ENCODE peak calls at places on chromosomes 5 and 9, in six cellular contexts. One of them, this sample, is unnamed.

GRCh38 chr9:135410831-135411473 is 68.6 kb upstream of the PPP1R26 start:
- DNase-seq in putamen: no peak
- DNase-seq in lung: no peak
- DNase-seq in SK-MEL-5: no peak
- DNase-seq in stimulated activated CD4-positive, alpha-beta T cell treated with anti-CD3 and anti-CD28 coated beads, Interleukin-12 subunit alpha, Interleukin-12 subunit beta, amount 100 ng/mL, for 24 hours: no peak
- DNase-seq in AG08396: no peak
- DNase-seq in this sample: no peak

GRCh38 chr9:107751522-107752235 is 262.1 kb upstream of the KLF4 start:
- DNase-seq in lung: no peak
- DNase-seq in SK-MEL-5: no peak
- DNase-seq in putamen: no peak
- DNase-seq in stimulated activated CD4-positive, alpha-beta T cell treated with anti-CD3 and anti-CD28 coated beads, Interleukin-12 subunit alpha, Interleukin-12 subunit beta, amount 100 ng/mL, for 24 hours: no peak
- DNase-seq in AG08396: peak
- DNase-seq in this sample: peak

GRCh38 chr9:86997961-86998360 is 50.7 kb upstream of the GAS1 start:
- DNase-seq in lung: no peak
- DNase-seq in AG08396: no peak
- DNase-seq in SK-MEL-5: no peak
- DNase-seq in putamen: no peak
- DNase-seq in stimulated activated CD4-positive, alpha-beta T cell treated with anti-CD3 and anti-CD28 coated beads, Interleukin-12 subunit alpha, Interleukin-12 subunit beta, amount 100 ng/mL, for 24 hours: no peak
- DNase-seq in this sample: no peak

GRCh38 chr9:128412120-128412790 is 8.4 kb upstream of the CERCAM start:
- DNase-seq in SK-MEL-5: peak
- DNase-seq in stimulated activated CD4-positive, alpha-beta T cell treated with anti-CD3 and anti-CD28 coated beads, Interleukin-12 subunit alpha, Interleukin-12 subunit beta, amount 100 ng/mL, for 24 hours: peak
- DNase-seq in putamen: peak
- DNase-seq in lung: peak
- DNase-seq in AG08396: peak
- DNase-seq in this sample: no peak

GRCh38 chr5:126659805-126660483 is 59.2 kb downstream of the PHAX start:
- DNase-seq in SK-MEL-5: no peak
- DNase-seq in putamen: no peak
- DNase-seq in AG08396: no peak
- DNase-seq in stimulated activated CD4-positive, alpha-beta T cell treated with anti-CD3 and anti-CD28 coated beads, Interleukin-12 subunit alpha, Interleukin-12 subunit beta, amount 100 ng/mL, for 24 hours: no peak
- DNase-seq in lung: no peak
- DNase-seq in this sample: no peak

GRCh38 chr5:1208743-1209551 is 7.6 kb downstream of the SLC6A19 start:
- DNase-seq in AG08396: peak
- DNase-seq in lung: no peak
- DNase-seq in SK-MEL-5: peak
- DNase-seq in putamen: no peak
- DNase-seq in stimulated activated CD4-positive, alpha-beta T cell treated with anti-CD3 and anti-CD28 coated beads, Interleukin-12 subunit alpha, Interleukin-12 subunit beta, amount 100 ng/mL, for 24 hours: no peak
- DNase-seq in this sample: no peak

GRCh38 chr9:26054600-26055516 is 376.6 kb upstream of the TUSC1 start:
- DNase-seq in AG08396: no peak
- DNase-seq in lung: no peak
- DNase-seq in stimulated activated CD4-positive, alpha-beta T cell treated with anti-CD3 and anti-CD28 coated beads, Interleukin-12 subunit alpha, Interleukin-12 subunit beta, amount 100 ng/mL, for 24 hours: no peak
- DNase-seq in putamen: no peak
- DNase-seq in SK-MEL-5: no peak
- DNase-seq in this sample: no peak

GRCh38 chr5:107557051-107557658 is 113.6 kb downstream of the EFNA5 start:
- DNase-seq in SK-MEL-5: peak
- DNase-seq in AG08396: peak
- DNase-seq in putamen: no peak
- DNase-seq in stimulated activated CD4-positive, alpha-beta T cell treated with anti-CD3 and anti-CD28 coated beads, Interleukin-12 subunit alpha, Interleukin-12 subunit beta, amount 100 ng/mL, for 24 hours: no peak
- DNase-seq in lung: no peak
- DNase-seq in this sample: no peak

GRCh38 chr9:138060365-138060764 is 182.8 kb downstream of the CACNA1B start:
- DNase-seq in lung: no peak
- DNase-seq in AG08396: no peak
- DNase-seq in putamen: no peak
- DNase-seq in SK-MEL-5: no peak
- DNase-seq in stimulated activated CD4-positive, alpha-beta T cell treated with anti-CD3 and anti-CD28 coated beads, Interleukin-12 subunit alpha, Interleukin-12 subunit beta, amount 100 ng/mL, for 24 hours: no peak
- DNase-seq in this sample: no peak

GRCh38 chr5:57493034-57493433 is 10.4 kb upstream of the ACTBL2 start:
- DNase-seq in putamen: no peak
- DNase-seq in lung: no peak
- DNase-seq in stimulated activated CD4-positive, alpha-beta T cell treated with anti-CD3 and anti-CD28 coated beads, Interleukin-12 subunit alpha, Interleukin-12 subunit beta, amount 100 ng/mL, for 24 hours: no peak
- DNase-seq in AG08396: no peak
- DNase-seq in SK-MEL-5: no peak
- DNase-seq in this sample: no peak

GRCh38 chr9:133627341-133627740 is 8.8 kb upstream of the DBH start:
- DNase-seq in AG08396: no peak
- DNase-seq in lung: no peak
- DNase-seq in SK-MEL-5: no peak
- DNase-seq in putamen: no peak
- DNase-seq in stimulated activated CD4-positive, alpha-beta T cell treated with anti-CD3 and anti-CD28 coated beads, Interleukin-12 subunit alpha, Interleukin-12 subunit beta, amount 100 ng/mL, for 24 hours: no peak
- DNase-seq in this sample: no peak

GRCh38 chr9:130045657-130046450 is 2.9 kb upstream of the FNBP1 start:
- DNase-seq in SK-MEL-5: no peak
- DNase-seq in stimulated activated CD4-positive, alpha-beta T cell treated with anti-CD3 and anti-CD28 coated beads, Interleukin-12 subunit alpha, Interleukin-12 subunit beta, amount 100 ng/mL, for 24 hours: no peak
- DNase-seq in putamen: no peak
- DNase-seq in lung: no peak
- DNase-seq in AG08396: no peak
- DNase-seq in this sample: no peak

GRCh38 chr9:32551491-32552049 is 557 bp upstream of the SMIM27 start:
- DNase-seq in AG08396: peak
- DNase-seq in lung: no peak
- DNase-seq in stimulated activated CD4-positive, alpha-beta T cell treated with anti-CD3 and anti-CD28 coated beads, Interleukin-12 subunit alpha, Interleukin-12 subunit beta, amount 100 ng/mL, for 24 hours: peak
- DNase-seq in SK-MEL-5: peak
- DNase-seq in putamen: peak
- DNase-seq in this sample: no peak

GRCh38 chr9:116152390-116152789 is 1.2 kb upstream of the PAPPA start:
- DNase-seq in lung: no peak
- DNase-seq in stimulated activated CD4-positive, alpha-beta T cell treated with anti-CD3 and anti-CD28 coated beads, Interleukin-12 subunit alpha, Interleukin-12 subunit beta, amount 100 ng/mL, for 24 hours: no peak
- DNase-seq in putamen: no peak
- DNase-seq in SK-MEL-5: peak
- DNase-seq in AG08396: no peak
- DNase-seq in this sample: no peak

GRCh38 chr5:179623906-179624741 is 653 bp upstream of the HNRNPH1 start:
- DNase-seq in AG08396: peak
- DNase-seq in putamen: no peak
- DNase-seq in lung: no peak
- DNase-seq in stimulated activated CD4-positive, alpha-beta T cell treated with anti-CD3 and anti-CD28 coated beads, Interleukin-12 subunit alpha, Interleukin-12 subunit beta, amount 100 ng/mL, for 24 hours: peak
- DNase-seq in SK-MEL-5: peak
- DNase-seq in this sample: peak

GRCh38 chr9:134944351-134944802 is 26.7 kb upstream of the FCN1 start:
- DNase-seq in SK-MEL-5: no peak
- DNase-seq in stimulated activated CD4-positive, alpha-beta T cell treated with anti-CD3 and anti-CD28 coated beads, Interleukin-12 subunit alpha, Interleukin-12 subunit beta, amount 100 ng/mL, for 24 hours: no peak
- DNase-seq in lung: no peak
- DNase-seq in putamen: no peak
- DNase-seq in AG08396: no peak
- DNase-seq in this sample: no peak

GRCh38 chr5:107321906-107322305 is 348.8 kb downstream of the EFNA5 start:
- DNase-seq in SK-MEL-5: no peak
- DNase-seq in putamen: no peak
- DNase-seq in AG08396: no peak
- DNase-seq in stimulated activated CD4-positive, alpha-beta T cell treated with anti-CD3 and anti-CD28 coated beads, Interleukin-12 subunit alpha, Interleukin-12 subunit beta, amount 100 ng/mL, for 24 hours: no peak
- DNase-seq in lung: no peak
- DNase-seq in this sample: no peak

GRCh38 chr5:56164371-56164770 is 68.8 kb downstream of the ANKRD55 start:
- DNase-seq in AG08396: no peak
- DNase-seq in lung: no peak
- DNase-seq in SK-MEL-5: peak
- DNase-seq in putamen: peak
- DNase-seq in stimulated activated CD4-positive, alpha-beta T cell treated with anti-CD3 and anti-CD28 coated beads, Interleukin-12 subunit alpha, Interleukin-12 subunit beta, amount 100 ng/mL, for 24 hours: no peak
- DNase-seq in this sample: peak

GRCh38 chr5:29758986-29759421 is 1434.5 kb upstream of the CDH6 start:
- DNase-seq in SK-MEL-5: peak
- DNase-seq in lung: no peak
- DNase-seq in putamen: no peak
- DNase-seq in AG08396: no peak
- DNase-seq in stimulated activated CD4-positive, alpha-beta T cell treated with anti-CD3 and anti-CD28 coated beads, Interleukin-12 subunit alpha, Interleukin-12 subunit beta, amount 100 ng/mL, for 24 hours: no peak
- DNase-seq in this sample: no peak

GRCh38 chr9:137218754-137219271 is 3.2 kb downstream of the RNF208 start:
- DNase-seq in stimulated activated CD4-positive, alpha-beta T cell treated with anti-CD3 and anti-CD28 coated beads, Interleukin-12 subunit alpha, Interleukin-12 subunit beta, amount 100 ng/mL, for 24 hours: no peak
- DNase-seq in lung: no peak
- DNase-seq in SK-MEL-5: no peak
- DNase-seq in putamen: no peak
- DNase-seq in AG08396: peak
- DNase-seq in this sample: no peak

GRCh38 chr5:79295096-79295495 is 59.2 kb downstream of the JMY start:
- DNase-seq in AG08396: no peak
- DNase-seq in putamen: no peak
- DNase-seq in SK-MEL-5: no peak
- DNase-seq in lung: no peak
- DNase-seq in stimulated activated CD4-positive, alpha-beta T cell treated with anti-CD3 and anti-CD28 coated beads, Interleukin-12 subunit alpha, Interleukin-12 subunit beta, amount 100 ng/mL, for 24 hours: no peak
- DNase-seq in this sample: no peak

GRCh38 chr5:179297486-179298180 is 47.6 kb downstream of the ADAMTS2 start:
- DNase-seq in putamen: no peak
- DNase-seq in lung: no peak
- DNase-seq in stimulated activated CD4-positive, alpha-beta T cell treated with anti-CD3 and anti-CD28 coated beads, Interleukin-12 subunit alpha, Interleukin-12 subunit beta, amount 100 ng/mL, for 24 hours: no peak
- DNase-seq in AG08396: no peak
- DNase-seq in SK-MEL-5: no peak
- DNase-seq in this sample: no peak

GRCh38 chr9:114178756-114179450 is 23.6 kb downstream of the COL27A1 start:
- DNase-seq in stimulated activated CD4-positive, alpha-beta T cell treated with anti-CD3 and anti-CD28 coated beads, Interleukin-12 subunit alpha, Interleukin-12 subunit beta, amount 100 ng/mL, for 24 hours: no peak
- DNase-seq in SK-MEL-5: no peak
- DNase-seq in AG08396: no peak
- DNase-seq in lung: no peak
- DNase-seq in putamen: no peak
- DNase-seq in this sample: no peak